ENCODE peak calls at places on chromosome 12, in four cellular contexts. Z, U, M and W are unnamed samples.

GRCh38 chr12:52708010-52708409 is 4.7 kb upstream of the KRT77 start:
- DNase-seq in M (no peak), Z (no peak), U (no peak), W (no peak)

GRCh38 chr12:18683603-18684002 is 54.2 kb downstream of the PLCZ1 start:
- DNase-seq in U (no peak), Z (no peak), M (no peak), W (peak)

GRCh38 chr12:23906329-23906728 is 43.1 kb downstream of the SOX5 start:
- DNase-seq in Z (peak), U (no peak), M (no peak), W (peak)

GRCh38 chr12:76360316-76360715 is 12.1 kb upstream of the BBS10 start:
- DNase-seq in U (no peak), M (no peak), Z (no peak), W (no peak)

GRCh38 chr12:98372340-98373018 is 142.9 kb upstream of the TMPO start:
- DNase-seq in M (no peak), Z (no peak), U (no peak), W (no peak)

GRCh38 chr12:80708535-80709328 is 1.3 kb downstream of the MYF6 start:
- DNase-seq in U (no peak), Z (no peak), M (peak), W (no peak)

GRCh38 chr12:62640910-62641448 is 174.4 kb downstream of the MON2 start:
- DNase-seq in M (no peak), Z (no peak), U (no peak), W (peak)

GRCh38 chr12:106126441-106127288 is 12.1 kb downstream of the NUAK1 start:
- DNase-seq in Z (no peak), M (no peak), U (no peak), W (peak)

GRCh38 chr12:26318661-26319068 is 123.3 kb downstream of the SSPN start:
- DNase-seq in U (peak), Z (no peak), M (no peak), W (peak)

GRCh38 chr12:31018106-31018890 is 55.4 kb upstream of the DDX11 start:
- DNase-seq in Z (no peak), U (no peak), M (no peak), W (no peak)

GRCh38 chr12:116336542-116337065 is 59.1 kb upstream of the MED13L start:
- DNase-seq in U (no peak), Z (no peak), M (no peak), W (peak)

GRCh38 chr12:50734409-50735263 is 29.3 kb upstream of the ATF1 start:
- DNase-seq in U (no peak), Z (peak), M (peak), W (peak)

GRCh38 chr12:41302979-41303403 is 114.9 kb downstream of the PDZRN4 start:
- DNase-seq in Z (no peak), M (no peak), U (no peak), W (no peak)

GRCh38 chr12:50006754-50007442 is 18.4 kb downstream of the RACGAP1 start:
- DNase-seq in Z (peak), M (no peak), U (no peak), W (peak)

GRCh38 chr12:122402264-122402663 is 20.2 kb downstream of the CLIP1 start:
- DNase-seq in Z (no peak), U (no peak), M (no peak), W (no peak)

GRCh38 chr12:80763874-80764273 is 47.2 kb downstream of the MYF5 start:
- DNase-seq in Z (peak), M (no peak), U (no peak), W (peak)

GRCh38 chr12:124720687-124721500 is 142.8 kb downstream of the SCARB1 start:
- DNase-seq in U (peak), M (no peak), Z (no peak), W (peak)

GRCh38 chr12:116800918-116801317 is 62.8 kb downstream of the RNFT2 start:
- DNase-seq in Z (no peak), M (no peak), U (no peak), W (no peak)

GRCh38 chr12:67545298-67545697 is 103.2 kb upstream of the DYRK2 start:
- DNase-seq in M (no peak), U (no peak), Z (no peak), W (no peak)

GRCh38 chr12:124390442-124391116 is 95.7 kb downstream of the RFLNA start:
- DNase-seq in Z (no peak), U (peak), M (no peak), W (peak)

GRCh38 chr12:40010899-40011774 is 94.7 kb downstream of the SLC2A13 start:
- DNase-seq in M (no peak), Z (peak), U (peak), W (peak)

GRCh38 chr12:52060498-52061177 is 9.1 kb upstream of the ATG101 start:
- DNase-seq in U (peak), Z (no peak), M (peak), W (no peak)

GRCh38 chr12:118360785-118361404 is 11.8 kb downstream of the TAOK3 start:
- DNase-seq in U (no peak), Z (no peak), M (no peak), W (peak)

GRCh38 chr12:104637616-104638015 is 180.9 kb downstream of the CHST11 start:
- DNase-seq in U (no peak), M (no peak), Z (no peak), W (no peak)

GRCh38 chr12:71548906-71549305 is 109.3 kb downstream of the LGR5 start:
- DNase-seq in Z (no peak), M (no peak), U (no peak), W (no peak)

GRCh38 chr12:23949212-23950010 is at the start of gene SOX5:
- DNase-seq in M (peak), Z (peak), U (no peak), W (peak)

GRCh38 chr12:60148831-60149230 is 553.0 kb downstream of the SLC16A7 start:
- DNase-seq in Z (peak), M (no peak), U (no peak), W (peak)

GRCh38 chr12:65121049-65121955 is at the start of gene WIF1:
- DNase-seq in U (peak), Z (no peak), M (peak), W (no peak)

GRCh38 chr12:128387811-128388422 is 120.9 kb downstream of the TMEM132C start:
- DNase-seq in U (no peak), Z (no peak), M (peak), W (no peak)

GRCh38 chr12:100555722-100556121 is 17.8 kb upstream of the GAS2L3 start:
- DNase-seq in U (no peak), Z (no peak), M (no peak), W (peak)

GRCh38 chr12:65586796-65587195 is 237.5 kb upstream of the HMGA2 start:
- DNase-seq in U (no peak), M (no peak), Z (no peak), W (no peak)

GRCh38 chr12:8648598-8649205 is 13.9 kb downstream of the MFAP5 start:
- DNase-seq in Z (no peak), U (no peak), M (no peak), W (no peak)

GRCh38 chr12:127191124-127191523 is 1075.8 kb upstream of the TMEM132C start:
- DNase-seq in U (no peak), M (no peak), Z (peak), W (peak)

GRCh38 chr12:51600721-51601120 is 9.7 kb downstream of the SCN8A start:
- DNase-seq in Z (no peak), M (no peak), U (no peak), W (no peak)

GRCh38 chr12:78584695-78585094 is 279.9 kb upstream of the SYT1 start:
- DNase-seq in M (peak), U (no peak), Z (no peak), W (peak)

GRCh38 chr12:52210186-52210924 is 18.5 kb upstream of the KRT80 start:
- DNase-seq in Z (no peak), U (no peak), M (no peak), W (peak)

GRCh38 chr12:27076930-27077329 is 5.4 kb downstream of the C12orf71 start:
- DNase-seq in Z (no peak), U (no peak), M (no peak), W (no peak)

GRCh38 chr12:96294831-96295230 is 100.7 kb downstream of the ELK3 start:
- DNase-seq in Z (peak), M (no peak), U (no peak), W (peak)

GRCh38 chr12:80837342-80837978 is 100.3 kb downstream of the LIN7A start:
- DNase-seq in U (no peak), Z (peak), M (no peak), W (peak)

GRCh38 chr12:106067606-106068205 is 71.0 kb downstream of the NUAK1 start:
- DNase-seq in M (peak), Z (no peak), U (no peak), W (no peak)

GRCh38 chr12:6825398-6826124 is 2.6 kb upstream of the P3H3 start:
- DNase-seq in M (peak), U (peak), Z (no peak), W (peak)
- H3K4me3 ChIP-seq in M (peak), U (peak), Z (peak), W (peak)

DNA sequence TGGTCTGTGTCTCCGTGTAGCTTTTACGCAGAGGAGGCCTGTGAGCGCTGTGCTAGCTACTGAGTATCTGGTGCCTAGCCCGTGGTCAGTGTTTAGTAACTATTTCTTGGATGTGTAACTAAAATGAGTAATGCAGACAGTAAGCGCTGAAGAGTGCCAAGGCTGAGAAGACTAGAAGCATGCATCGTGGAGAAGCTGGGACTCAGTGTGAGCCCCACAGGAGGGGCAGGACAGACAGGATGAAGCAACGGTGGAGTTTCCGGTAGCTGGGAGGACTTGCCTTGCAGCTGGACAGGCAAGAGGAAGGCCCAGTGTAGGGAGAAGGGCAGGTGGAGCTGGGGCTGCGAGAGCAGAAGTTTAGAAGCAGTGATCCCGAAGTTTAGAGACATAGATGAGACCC is 233.4 kb upstream of the FKBP4 start:
- DNase-seq in M (no peak), U (no peak), Z (no peak), W (peak)
- H3K4me3 ChIP-seq in M (no peak), U (no peak), Z (no peak), W (no peak)

DNA sequence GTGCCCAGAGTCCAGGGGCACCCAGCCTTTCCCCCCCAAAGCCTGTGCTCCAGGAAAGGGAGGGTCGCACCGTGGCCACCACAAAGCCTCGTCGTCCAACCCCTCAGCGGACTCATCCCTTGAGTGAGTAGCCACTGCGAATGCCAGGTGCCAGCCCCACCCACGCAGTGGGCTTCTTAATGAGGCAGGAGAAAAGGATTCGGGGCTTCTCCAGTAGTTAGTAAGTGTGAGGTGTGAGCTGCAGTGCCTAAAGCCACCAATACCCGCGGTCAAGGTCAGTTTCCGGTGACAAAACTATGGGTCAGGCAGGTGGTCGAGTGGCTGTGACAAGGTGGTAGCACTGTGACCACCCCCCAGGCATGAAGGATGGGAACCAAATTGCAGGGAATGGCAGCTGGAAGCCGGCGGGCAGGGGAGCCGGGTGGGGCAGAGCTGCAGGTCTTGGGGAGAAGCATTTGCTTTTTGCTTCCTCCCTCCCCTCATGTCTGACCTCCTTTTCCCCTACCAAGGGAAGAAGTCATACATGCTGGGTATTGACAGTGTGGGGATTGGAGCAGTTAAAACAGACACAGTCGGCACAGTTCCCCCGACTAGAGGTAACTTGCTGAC is 8.0 kb downstream of the RAN start:
- DNase-seq in M (peak), U (no peak), Z (no peak), W (no peak)
- H3K4me3 ChIP-seq in M (no peak), U (no peak), Z (no peak), W (peak)

GRCh38 chr12:83893101-83893500 is 1019.5 kb downstream of the SLC6A15 start:
- DNase-seq in Z (no peak), U (no peak), M (no peak), W (peak)
- H3K4me3 ChIP-seq in Z (no peak), U (no peak), M (no peak), W (no peak)

DNA sequence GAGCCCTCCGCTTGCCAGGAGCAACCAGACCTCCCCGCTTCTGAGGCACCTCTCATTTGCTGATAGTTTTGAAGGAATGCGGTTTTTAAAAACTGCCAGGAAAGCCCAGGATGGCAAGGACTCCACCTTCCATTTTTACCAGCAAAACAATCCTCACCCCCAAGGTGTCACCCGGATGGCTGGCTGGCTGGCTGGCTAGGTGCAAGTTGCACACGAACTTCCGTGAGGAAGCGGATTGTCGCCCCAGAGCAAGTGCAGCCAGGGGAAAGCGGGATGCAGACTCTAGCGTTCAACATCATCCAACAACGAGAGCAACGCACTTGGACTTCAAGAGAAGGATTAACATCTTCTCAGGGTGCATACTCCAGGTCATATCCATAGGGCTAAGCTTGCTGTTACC is 125.4 kb downstream of the RIMBP2 start:
- DNase-seq in M (no peak), U (no peak), Z (no peak), W (no peak)
- H3K4me3 ChIP-seq in M (no peak), U (no peak), Z (no peak), W (no peak)

DNA sequence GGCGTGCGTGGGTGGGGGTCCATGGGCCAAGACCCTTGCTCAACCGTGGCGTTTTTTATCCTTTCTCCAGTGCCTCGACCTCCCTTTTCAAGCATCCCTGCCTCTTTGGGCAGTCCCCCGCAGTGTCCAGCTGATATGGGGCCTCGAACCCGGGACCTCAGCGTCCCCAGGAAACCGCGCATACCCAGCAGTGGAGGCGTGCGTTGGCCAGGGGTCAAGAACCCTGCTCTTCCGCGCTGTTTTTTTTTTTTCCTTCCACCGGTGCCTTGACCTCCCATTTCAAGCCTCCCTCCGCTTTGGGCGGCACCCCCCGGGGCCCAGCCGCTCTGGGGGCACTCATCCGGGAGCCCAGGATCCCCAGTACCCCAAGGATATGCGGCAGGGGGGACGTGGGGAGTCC is 325.8 kb downstream of the ALG10 start:
- DNase-seq in U (no peak), M (no peak), Z (no peak), W (no peak)
- H3K4me3 ChIP-seq in U (no peak), M (no peak), Z (no peak), W (no peak)